ENCODE peak calls at places on chromosome 18, in ten cellular contexts. J is IMR-90, Y is stomach, P is prostate gland, T is uterus, E is vagina, O is A549, R is HepG2, Q is K562, U is sigmoid colon. M is an unnamed sample.

GRCh38 chr18:8868779-8869415 is 163.5 kb downstream of the MTCL1 start:
- DNase-seq in J (no peak), Y (no peak), P (no peak), T (no peak), E (no peak), O (no peak), R (no peak), Q (no peak), U (no peak), M (no peak)

GRCh38 chr18:77711096-77711495 is 461.4 kb downstream of the GALR1 start:
- DNase-seq in J (no peak), Y (no peak), P (no peak), T (no peak), E (no peak), O (no peak), R (no peak), Q (no peak), U (no peak), M (no peak)

GRCh38 chr18:21330122-21330701 is 88.2 kb downstream of the GREB1L start:
- DNase-seq in J (no peak), Y (peak), P (no peak), T (no peak), E (no peak), O (peak), R (peak), Q (no peak), U (no peak), M (peak)

GRCh38 chr18:2958819-2959298 is 54.1 kb downstream of the LPIN2 start:
- DNase-seq in J (peak), Y (no peak), P (no peak), T (peak), E (no peak), O (no peak), R (no peak), Q (no peak), U (peak), M (no peak)

GRCh38 chr18:22276334-22276713 is 106.9 kb downstream of the GATA6 start:
- DNase-seq in J (no peak), Y (no peak), P (no peak), T (peak), E (no peak), O (no peak), R (no peak), Q (no peak), U (no peak), M (no peak)

GRCh38 chr18:57802166-57802868 is 798 bp downstream of the ATP8B1 start:
- DNase-seq in J (no peak), Y (no peak), P (no peak), T (no peak), E (no peak), O (no peak), R (no peak), Q (no peak), U (no peak), M (no peak)

GRCh38 chr18:2147866-2148265 is 423.4 kb downstream of the METTL4 start:
- DNase-seq in J (no peak), Y (no peak), P (peak), T (no peak), E (no peak), O (no peak), R (no peak), Q (no peak), U (no peak), M (no peak)

GRCh38 chr18:76380791-76381405 is 114.1 kb downstream of the ZNF516 start:
- DNase-seq in J (no peak), Y (no peak), P (no peak), T (peak), E (no peak), O (peak), R (no peak), Q (peak), U (peak), M (no peak)

GRCh38 chr18:40937386-40937785 is 1017.6 kb upstream of the PIK3C3 start:
- DNase-seq in J (peak), Y (no peak), P (no peak), T (no peak), E (no peak), O (no peak), R (no peak), Q (peak), U (no peak), M (no peak)

GRCh38 chr18:34122724-34123334 is 101.9 kb downstream of the NOL4 start:
- DNase-seq in J (peak), Y (peak), P (peak), T (no peak), E (no peak), O (peak), R (peak), Q (peak), U (no peak), M (no peak)

GRCh38 chr18:37385846-37386435 is 179.7 kb downstream of the CELF4 start:
- DNase-seq in J (peak), Y (no peak), P (no peak), T (no peak), E (no peak), O (no peak), R (peak), Q (peak), U (no peak), M (no peak)

GRCh38 chr18:54983041-54983686 is 23.9 kb upstream of the CCDC68 start:
- DNase-seq in J (peak), Y (no peak), P (no peak), T (no peak), E (no peak), O (peak), R (peak), Q (peak), U (no peak), M (no peak)

GRCh38 chr18:68733693-68734092 is 18.8 kb upstream of the TMX3 start:
- DNase-seq in J (peak), Y (no peak), P (no peak), T (no peak), E (no peak), O (no peak), R (no peak), Q (no peak), U (no peak), M (no peak)

GRCh38 chr18:43661570-43661969 is 384.3 kb upstream of the SYT4 start:
- DNase-seq in J (peak), Y (no peak), P (no peak), T (no peak), E (no peak), O (no peak), R (peak), Q (no peak), U (no peak), M (no peak)

GRCh38 chr18:23053756-23054457 is 81.4 kb upstream of the CABLES1 start:
- DNase-seq in J (peak), Y (peak), P (no peak), T (no peak), E (no peak), O (peak), R (peak), Q (no peak), U (no peak), M (no peak)

GRCh38 chr18:6948656-6949055 is 168.9 kb downstream of the LAMA1 start:
- DNase-seq in J (no peak), Y (no peak), P (no peak), T (no peak), E (no peak), O (no peak), R (no peak), Q (no peak), U (no peak), M (no peak)

GRCh38 chr18:5237083-5237722 is 40.1 kb upstream of the AKAIN1 start:
- DNase-seq in J (peak), Y (no peak), P (no peak), T (no peak), E (no peak), O (no peak), R (peak), Q (no peak), U (peak), M (no peak)

GRCh38 chr18:35040638-35040987 is 600 bp upstream of the MAPRE2 start:
- DNase-seq in J (no peak), Y (no peak), P (no peak), T (no peak), E (no peak), O (no peak), R (no peak), Q (no peak), U (no peak), M (no peak)

GRCh38 chr18:44782617-44783016 is 101.9 kb downstream of the SETBP1 start:
- DNase-seq in J (no peak), Y (no peak), P (no peak), T (no peak), E (no peak), O (no peak), R (no peak), Q (no peak), U (no peak), M (no peak)

GRCh38 chr18:7950380-7951143 is 383.4 kb downstream of the PTPRM start:
- DNase-seq in J (peak), Y (peak), P (no peak), T (no peak), E (no peak), O (peak), R (peak), Q (peak), U (no peak), M (no peak)

GRCh38 chr18:37381554-37381953 is 184.0 kb downstream of the CELF4 start:
- DNase-seq in J (no peak), Y (no peak), P (no peak), T (no peak), E (no peak), O (no peak), R (no peak), Q (no peak), U (no peak), M (no peak)

GRCh38 chr18:62829936-62830335 is 114.6 kb downstream of the PHLPP1 start:
- DNase-seq in J (peak), Y (no peak), P (no peak), T (no peak), E (no peak), O (no peak), R (no peak), Q (peak), U (no peak), M (no peak)

GRCh38 chr18:5890606-5891360 is 4.5 kb downstream of the TMEM200C start:
- DNase-seq in J (no peak), Y (peak), P (no peak), T (no peak), E (no peak), O (peak), R (peak), Q (no peak), U (no peak), M (peak)

GRCh38 chr18:40414155-40414754 is 1540.8 kb upstream of the PIK3C3 start:
- DNase-seq in J (peak), Y (no peak), P (no peak), T (no peak), E (no peak), O (no peak), R (no peak), Q (no peak), U (no peak), M (no peak)

GRCh38 chr18:29681578-29681977 is 1361.0 kb downstream of the DSC3 start:
- DNase-seq in J (no peak), Y (no peak), P (no peak), T (no peak), E (no peak), O (no peak), R (no peak), Q (no peak), U (no peak), M (no peak)

GRCh38 chr18:3207565-3207964 is 12.2 kb downstream of the MYOM1 start:
- DNase-seq in J (peak), Y (no peak), P (no peak), T (no peak), E (no peak), O (peak), R (peak), Q (no peak), U (no peak), M (no peak)

GRCh38 chr18:61953161-61953560 is 60.4 kb upstream of the RNF152 start:
- DNase-seq in J (no peak), Y (no peak), P (no peak), T (no peak), E (no peak), O (no peak), R (no peak), Q (no peak), U (no peak), M (no peak)

GRCh38 chr18:57331718-57332117 is 20.6 kb upstream of the ST8SIA3 start:
- DNase-seq in J (no peak), Y (no peak), P (no peak), T (no peak), E (no peak), O (no peak), R (no peak), Q (no peak), U (no peak), M (no peak)

GRCh38 chr18:77161954-77162353 is 29.4 kb upstream of the MBP start:
- DNase-seq in J (no peak), Y (no peak), P (no peak), T (no peak), E (no peak), O (no peak), R (no peak), Q (no peak), U (no peak), M (no peak)

GRCh38 chr18:55552498-55553189 is 35.3 kb downstream of the TCF4 start:
- DNase-seq in J (peak), Y (no peak), P (no peak), T (no peak), E (no peak), O (no peak), R (no peak), Q (no peak), U (no peak), M (no peak)

GRCh38 chr18:24831871-24832665 is 371.6 kb downstream of the HRH4 start:
- DNase-seq in J (no peak), Y (no peak), P (no peak), T (no peak), E (no peak), O (no peak), R (no peak), Q (no peak), U (no peak), M (no peak)

GRCh38 chr18:63074987-63075404 is 244.6 kb downstream of the BCL2 start:
- DNase-seq in J (peak), Y (peak), P (peak), T (peak), E (no peak), O (peak), R (peak), Q (peak), U (peak), M (peak)

GRCh38 chr18:3508576-3509559 is 58.9 kb downstream of the TGIF1 start:
- DNase-seq in J (no peak), Y (peak), P (no peak), T (no peak), E (no peak), O (no peak), R (no peak), Q (no peak), U (no peak), M (no peak)

GRCh38 chr18:470661-471501 is 29.6 kb downstream of the COLEC12 start:
- DNase-seq in J (peak), Y (no peak), P (no peak), T (no peak), E (no peak), O (no peak), R (no peak), Q (no peak), U (no peak), M (no peak)

GRCh38 chr18:12863687-12864086 is 20.4 kb downstream of the PTPN2 start:
- DNase-seq in J (peak), Y (no peak), P (no peak), T (no peak), E (no peak), O (no peak), R (no peak), Q (no peak), U (no peak), M (no peak)

GRCh38 chr18:56036673-56037072 is 448.7 kb upstream of the TCF4 start:
- DNase-seq in J (peak), Y (no peak), P (no peak), T (no peak), E (no peak), O (no peak), R (no peak), Q (no peak), U (no peak), M (no peak)

GRCh38 chr18:3499498-3499897 is 49.5 kb downstream of the TGIF1 start:
- DNase-seq in J (no peak), Y (no peak), P (no peak), T (no peak), E (no peak), O (peak), R (no peak), Q (no peak), U (no peak), M (no peak)

GRCh38 chr18:55268146-55268545 is 308.9 kb upstream of the CCDC68 start:
- DNase-seq in J (no peak), Y (no peak), P (no peak), T (no peak), E (no peak), O (no peak), R (no peak), Q (no peak), U (no peak), M (no peak)

GRCh38 chr18:78979058-78979680 is 449 bp upstream of the SALL3 start:
- DNase-seq in J (no peak), Y (no peak), P (peak), T (no peak), E (peak), O (no peak), R (no peak), Q (no peak), U (no peak), M (no peak)

GRCh38 chr18:78980279-78980771 is 707 bp downstream of the SALL3 start:
- DNase-seq in J (no peak), Y (no peak), P (no peak), T (no peak), E (peak), O (no peak), R (no peak), Q (no peak), U (no peak), M (no peak)

GRCh38 chr18:78978336-78979057 is 1.1 kb upstream of the SALL3 start:
- DNase-seq in J (no peak), Y (no peak), P (no peak), T (no peak), E (peak), O (no peak), R (no peak), Q (no peak), U (no peak), M (no peak)

GRCh38 chr18:78980777-78981651 is 1.4 kb downstream of the SALL3 start:
- DNase-seq in J (no peak), Y (no peak), P (no peak), T (no peak), E (peak), O (no peak), R (no peak), Q (no peak), U (no peak), M (no peak)

DNA sequence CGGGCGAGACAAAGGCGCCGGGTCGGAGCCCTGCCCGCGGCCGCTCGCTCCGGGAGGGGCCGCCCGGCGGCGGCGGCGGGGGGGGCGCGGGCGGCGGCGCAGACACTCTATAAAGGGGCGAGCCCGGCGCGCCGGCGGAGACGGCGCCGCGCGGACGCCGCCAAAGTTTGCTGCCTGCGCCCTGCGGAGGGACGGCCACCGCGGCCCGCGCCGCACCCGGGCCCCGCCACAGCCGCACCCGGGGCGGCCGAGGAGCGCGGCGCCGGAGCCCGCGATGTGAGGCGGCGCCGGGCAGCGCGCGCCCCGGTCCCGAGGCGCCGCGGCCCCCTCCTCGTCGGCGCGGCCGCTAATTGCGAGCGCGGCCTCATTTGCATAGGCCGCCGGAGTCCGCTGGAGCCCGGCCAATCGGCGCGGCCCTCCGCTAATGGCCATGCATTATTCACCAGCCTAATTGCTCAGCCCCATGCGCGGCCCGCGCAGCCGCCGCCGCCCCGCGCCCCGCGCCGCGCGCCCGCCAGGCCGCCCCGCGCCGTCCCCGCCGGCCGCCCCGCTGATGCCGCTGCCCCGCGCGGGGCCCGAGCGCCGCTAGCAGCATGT is at the start of gene SALL3:
- DNase-seq in J (no peak), Y (no peak), P (no peak), T (no peak), E (no peak), O (no peak), R (no peak), Q (no peak), U (no peak), M (no peak)
- H3K4me3 ChIP-seq in J (no peak), Y (peak), P (peak), T (no peak), E (peak), O (no peak), R (no peak), Q (no peak), U (no peak), M (no peak)

GRCh38 chr18:48975817-48976649 is 25.3 kb upstream of the SMAD7 start:
- DNase-seq in J (peak), Y (peak), P (peak), T (no peak), E (no peak), O (peak), R (no peak), Q (peak), U (no peak), M (peak)
- TF ChIP-seq POLR2A in J (peak), Y (no peak), P (peak), T (no peak), E (no peak), O (no peak), R (no peak), Q (no peak), U (no peak), M (peak)

GRCh38 chr18:10033038-10033437 is 119.2 kb downstream of the VAPA start:
- DNase-seq in J (no peak), Y (peak), P (no peak), T (peak), E (no peak), O (no peak), R (no peak), Q (no peak), U (no peak), M (no peak)
- H3K4me3 ChIP-seq in J (no peak), Y (no peak), P (no peak), T (no peak), E (no peak), O (no peak), R (no peak), Q (no peak), U (no peak), M (no peak)

DNA sequence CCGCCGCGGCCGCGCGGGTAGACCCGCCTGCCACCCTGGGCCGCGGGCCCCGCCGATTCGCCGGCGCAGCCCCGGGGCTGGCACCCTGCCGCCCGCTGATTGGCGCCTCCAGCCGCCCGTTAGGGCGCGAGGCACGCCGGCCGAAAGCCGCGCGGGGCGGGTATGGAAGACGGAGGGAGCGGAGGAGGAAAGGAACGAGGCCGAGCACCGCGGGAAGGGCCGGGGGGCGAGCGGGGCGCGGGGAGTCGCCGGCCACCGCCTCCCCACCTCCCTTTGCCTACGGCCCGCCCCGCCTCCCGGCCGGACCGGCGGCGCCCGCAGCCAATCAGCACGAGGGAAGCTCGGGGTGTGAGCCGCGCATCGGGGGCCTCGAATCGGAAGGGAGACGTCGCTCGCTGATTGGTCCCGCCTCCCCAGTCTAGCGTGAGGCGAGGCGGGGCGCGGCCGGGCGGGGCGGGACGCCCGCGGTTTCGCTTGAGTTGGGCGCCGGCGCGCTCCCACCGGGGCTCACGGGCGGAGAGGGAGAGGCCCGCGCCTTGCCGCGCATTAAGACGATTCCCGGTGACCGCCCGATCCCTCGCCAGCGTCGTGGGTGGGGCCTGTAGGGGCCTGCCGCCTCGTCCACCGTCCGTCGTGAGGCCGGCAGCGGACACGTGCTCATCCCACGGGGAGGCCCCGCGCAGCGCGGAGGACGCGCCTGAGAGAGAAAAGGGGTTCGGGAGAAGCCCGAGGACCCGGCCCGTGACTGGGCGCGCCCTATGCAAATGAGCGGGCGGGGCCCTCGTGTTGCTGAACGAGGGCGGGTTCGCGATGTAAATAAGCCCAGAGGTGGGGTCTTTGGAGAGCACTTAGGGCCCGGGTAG is 616 bp upstream of the SMAD2 start:
- DNase-seq in J (peak), Y (peak), P (peak), T (peak), E (no peak), O (peak), R (peak), Q (peak), U (peak), M (peak)
- TF ChIP-seq POLR2A in J (peak), Y (no peak), P (peak), T (peak), E (peak), O (peak), R (peak), Q (peak), U (peak), M (peak)

DNA sequence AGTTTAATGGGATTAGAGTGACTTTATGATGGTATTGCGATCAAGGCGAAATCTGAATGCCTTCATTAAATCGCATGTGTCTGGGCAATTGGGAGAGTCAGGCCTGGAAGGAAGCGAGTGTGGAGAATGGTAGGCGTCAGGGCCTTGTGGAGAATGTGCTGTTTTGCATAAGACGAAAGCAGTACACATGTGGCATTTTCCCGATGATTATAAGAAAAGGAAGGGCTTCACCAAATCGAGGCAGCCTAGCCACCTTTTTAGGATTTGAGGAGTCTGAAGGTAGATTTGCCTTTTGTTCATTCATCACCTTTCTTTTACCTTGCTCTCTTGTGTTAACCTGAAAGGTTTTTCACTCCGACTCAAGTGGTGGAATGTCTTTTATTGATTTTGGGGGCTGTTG is 1.0 kb downstream of the ZNF532 start:
- DNase-seq in J (no peak), Y (no peak), P (no peak), T (no peak), E (no peak), O (no peak), R (no peak), Q (no peak), U (peak), M (no peak)
- H3K4me3 ChIP-seq in J (no peak), Y (no peak), P (no peak), T (no peak), E (peak), O (no peak), R (no peak), Q (no peak), U (no peak), M (no peak)

M was measured in right lobe of liver.